ENCODE peak calls at places on chromosome 21, in seven cellular contexts. One of them, this sample, is unnamed.

GRCh38 chr21:15000076-15000475 is 64.7 kb downstream of the NRIP1 start:
- DNase-seq in K562: no peak
- DNase-seq in activated CD4-positive, alpha-beta T cell treated with anti-CD3 and anti-CD28 coated beads, Interleukin-2, amount 50 U/mL, for 1 hour: no peak
- DNase-seq in GM13977: no peak
- DNase-seq in caudate nucleus: no peak
- DNase-seq in T-helper 17 cell: no peak
- DNase-seq in HTR-8/SVneo: no peak
- DNase-seq in this sample: no peak

GRCh38 chr21:19343711-19344110 is 940.1 kb upstream of the TMPRSS15 start:
- DNase-seq in activated CD4-positive, alpha-beta T cell treated with anti-CD3 and anti-CD28 coated beads, Interleukin-2, amount 50 U/mL, for 1 hour: no peak
- DNase-seq in caudate nucleus: no peak
- DNase-seq in K562: no peak
- DNase-seq in HTR-8/SVneo: no peak
- DNase-seq in GM13977: no peak
- DNase-seq in T-helper 17 cell: no peak
- DNase-seq in this sample: no peak

GRCh38 chr21:43953028-43953427 is 59.1 kb upstream of the TRAPPC10 start:
- DNase-seq in K562: no peak
- DNase-seq in HTR-8/SVneo: no peak
- DNase-seq in activated CD4-positive, alpha-beta T cell treated with anti-CD3 and anti-CD28 coated beads, Interleukin-2, amount 50 U/mL, for 1 hour: no peak
- DNase-seq in caudate nucleus: no peak
- DNase-seq in GM13977: no peak
- DNase-seq in T-helper 17 cell: no peak
- DNase-seq in this sample: no peak

GRCh38 chr21:38955495-38955894 is 149.8 kb downstream of the ETS2 start:
- DNase-seq in K562: no peak
- DNase-seq in HTR-8/SVneo: no peak
- DNase-seq in caudate nucleus: no peak
- DNase-seq in T-helper 17 cell: no peak
- DNase-seq in activated CD4-positive, alpha-beta T cell treated with anti-CD3 and anti-CD28 coated beads, Interleukin-2, amount 50 U/mL, for 1 hour: no peak
- DNase-seq in GM13977: no peak
- DNase-seq in this sample: no peak

GRCh38 chr21:38956791-38957571 is 151.3 kb downstream of the ETS2 start:
- DNase-seq in GM13977: no peak
- DNase-seq in HTR-8/SVneo: no peak
- DNase-seq in K562: no peak
- DNase-seq in caudate nucleus: no peak
- DNase-seq in T-helper 17 cell: no peak
- DNase-seq in activated CD4-positive, alpha-beta T cell treated with anti-CD3 and anti-CD28 coated beads, Interleukin-2, amount 50 U/mL, for 1 hour: no peak
- DNase-seq in this sample: no peak

GRCh38 chr21:42621166-42621827 is 32.1 kb upstream of the PDE9A start:
- DNase-seq in HTR-8/SVneo: no peak
- DNase-seq in activated CD4-positive, alpha-beta T cell treated with anti-CD3 and anti-CD28 coated beads, Interleukin-2, amount 50 U/mL, for 1 hour: no peak
- DNase-seq in T-helper 17 cell: no peak
- DNase-seq in K562: no peak
- DNase-seq in GM13977: no peak
- DNase-seq in caudate nucleus: no peak
- DNase-seq in this sample: no peak

GRCh38 chr21:21156919-21157318 is 158.7 kb downstream of the NCAM2 start:
- DNase-seq in HTR-8/SVneo: no peak
- DNase-seq in GM13977: no peak
- DNase-seq in T-helper 17 cell: no peak
- DNase-seq in caudate nucleus: no peak
- DNase-seq in K562: no peak
- DNase-seq in activated CD4-positive, alpha-beta T cell treated with anti-CD3 and anti-CD28 coated beads, Interleukin-2, amount 50 U/mL, for 1 hour: no peak
- DNase-seq in this sample: no peak

GRCh38 chr21:29155118-29155932 is 24.9 kb downstream of the MAP3K7CL start:
- DNase-seq in caudate nucleus: no peak
- DNase-seq in activated CD4-positive, alpha-beta T cell treated with anti-CD3 and anti-CD28 coated beads, Interleukin-2, amount 50 U/mL, for 1 hour: no peak
- DNase-seq in GM13977: no peak
- DNase-seq in HTR-8/SVneo: no peak
- DNase-seq in T-helper 17 cell: no peak
- DNase-seq in K562: no peak
- DNase-seq in this sample: no peak

GRCh38 chr21:44872568-44873355 is 728 bp downstream of the PTTG1IP start:
- DNase-seq in caudate nucleus: no peak
- DNase-seq in K562: no peak
- DNase-seq in activated CD4-positive, alpha-beta T cell treated with anti-CD3 and anti-CD28 coated beads, Interleukin-2, amount 50 U/mL, for 1 hour: peak; percentile 20
- DNase-seq in T-helper 17 cell: peak; percentile 25
- DNase-seq in GM13977: peak; percentile 50
- DNase-seq in HTR-8/SVneo: no peak
- DNase-seq in this sample: no peak

GRCh38 chr21:41161428-41161827 is 6.5 kb upstream of the BACE2 start:
- DNase-seq in K562: no peak
- DNase-seq in caudate nucleus: no peak
- DNase-seq in T-helper 17 cell: no peak
- DNase-seq in activated CD4-positive, alpha-beta T cell treated with anti-CD3 and anti-CD28 coated beads, Interleukin-2, amount 50 U/mL, for 1 hour: no peak
- DNase-seq in HTR-8/SVneo: no peak
- DNase-seq in GM13977: no peak
- DNase-seq in this sample: no peak

GRCh38 chr21:34844924-34845238 is 176.1 kb downstream of the CLIC6 start:
- DNase-seq in GM13977: no peak
- DNase-seq in T-helper 17 cell: no peak
- DNase-seq in K562: no peak
- DNase-seq in caudate nucleus: no peak
- DNase-seq in HTR-8/SVneo: no peak
- DNase-seq in activated CD4-positive, alpha-beta T cell treated with anti-CD3 and anti-CD28 coated beads, Interleukin-2, amount 50 U/mL, for 1 hour: no peak
- DNase-seq in this sample: no peak

GRCh38 chr21:37642493-37642892 is 273.8 kb downstream of the KCNJ6 start:
- DNase-seq in HTR-8/SVneo: no peak
- DNase-seq in activated CD4-positive, alpha-beta T cell treated with anti-CD3 and anti-CD28 coated beads, Interleukin-2, amount 50 U/mL, for 1 hour: no peak
- DNase-seq in T-helper 17 cell: no peak
- DNase-seq in K562: peak; percentile 60
- DNase-seq in GM13977: no peak
- DNase-seq in caudate nucleus: no peak
- DNase-seq in this sample: peak; percentile 26

GRCh38 chr21:26923986-26924385 is 42.9 kb downstream of the ADAMTS5 start:
- DNase-seq in HTR-8/SVneo: no peak
- DNase-seq in K562: no peak
- DNase-seq in activated CD4-positive, alpha-beta T cell treated with anti-CD3 and anti-CD28 coated beads, Interleukin-2, amount 50 U/mL, for 1 hour: no peak
- DNase-seq in GM13977: no peak
- DNase-seq in T-helper 17 cell: no peak
- DNase-seq in caudate nucleus: no peak
- DNase-seq in this sample: no peak

GRCh38 chr21:25456672-25457071 is 150.6 kb downstream of the MRPL39 start:
- DNase-seq in K562: no peak
- DNase-seq in GM13977: no peak
- DNase-seq in activated CD4-positive, alpha-beta T cell treated with anti-CD3 and anti-CD28 coated beads, Interleukin-2, amount 50 U/mL, for 1 hour: no peak
- DNase-seq in HTR-8/SVneo: no peak
- DNase-seq in T-helper 17 cell: no peak
- DNase-seq in caudate nucleus: no peak
- DNase-seq in this sample: no peak

GRCh38 chr21:42659416-42660117 is 6.1 kb downstream of the PDE9A start:
- DNase-seq in caudate nucleus: no peak
- DNase-seq in activated CD4-positive, alpha-beta T cell treated with anti-CD3 and anti-CD28 coated beads, Interleukin-2, amount 50 U/mL, for 1 hour: no peak
- DNase-seq in K562: no peak
- DNase-seq in T-helper 17 cell: no peak
- DNase-seq in HTR-8/SVneo: no peak
- DNase-seq in GM13977: no peak
- DNase-seq in this sample: no peak

GRCh38 chr21:36059823-36060158 is 535 bp downstream of the SETD4 start:
- DNase-seq in GM13977: no peak
- DNase-seq in activated CD4-positive, alpha-beta T cell treated with anti-CD3 and anti-CD28 coated beads, Interleukin-2, amount 50 U/mL, for 1 hour: no peak
- DNase-seq in HTR-8/SVneo: no peak
- DNase-seq in caudate nucleus: no peak
- DNase-seq in K562: peak; percentile 69
- DNase-seq in T-helper 17 cell: no peak
- DNase-seq in this sample: peak; percentile 66

GRCh38 chr21:34883501-34884271 is 165.4 kb downstream of the RUNX1 start:
- DNase-seq in T-helper 17 cell: no peak
- DNase-seq in HTR-8/SVneo: no peak
- DNase-seq in GM13977: no peak
- DNase-seq in caudate nucleus: no peak
- DNase-seq in K562: no peak
- DNase-seq in activated CD4-positive, alpha-beta T cell treated with anti-CD3 and anti-CD28 coated beads, Interleukin-2, amount 50 U/mL, for 1 hour: no peak
- DNase-seq in this sample: no peak

GRCh38 chr21:45277101-45278045 is 10.3 kb downstream of the POFUT2 start:
- DNase-seq in activated CD4-positive, alpha-beta T cell treated with anti-CD3 and anti-CD28 coated beads, Interleukin-2, amount 50 U/mL, for 1 hour: no peak
- DNase-seq in caudate nucleus: no peak
- DNase-seq in HTR-8/SVneo: no peak
- DNase-seq in T-helper 17 cell: no peak
- DNase-seq in K562: no peak
- DNase-seq in GM13977: no peak
- DNase-seq in this sample: peak; percentile 51

GRCh38 chr21:27649323-27649722 is 682.4 kb upstream of the ADAMTS5 start:
- DNase-seq in GM13977: no peak
- DNase-seq in caudate nucleus: no peak
- DNase-seq in HTR-8/SVneo: peak; percentile 7
- DNase-seq in activated CD4-positive, alpha-beta T cell treated with anti-CD3 and anti-CD28 coated beads, Interleukin-2, amount 50 U/mL, for 1 hour: no peak
- DNase-seq in T-helper 17 cell: no peak
- DNase-seq in K562: no peak
- DNase-seq in this sample: no peak

GRCh38 chr21:27466175-27466574 is 499.3 kb upstream of the ADAMTS5 start:
- DNase-seq in caudate nucleus: no peak
- DNase-seq in activated CD4-positive, alpha-beta T cell treated with anti-CD3 and anti-CD28 coated beads, Interleukin-2, amount 50 U/mL, for 1 hour: no peak
- DNase-seq in K562: no peak
- DNase-seq in T-helper 17 cell: no peak
- DNase-seq in HTR-8/SVneo: no peak
- DNase-seq in GM13977: no peak
- DNase-seq in this sample: no peak